ENCODE peak calls at places on chromosomes 1 and 21, in nine cellular contexts. E, I, R, V, O, D, W, C and Y are unnamed samples.

GRCh38 chr1:81304187-81304586 is 496.5 kb upstream of the ADGRL2 start:
- DNase-seq in C (no peak), W (no peak), D (no peak), I (no peak), R (no peak), E (no peak), O (no peak), V (no peak), Y (no peak)

GRCh38 chr1:207752456-207753132 is 740 bp downstream of the CD46 start:
- DNase-seq in W (peak), D (no peak), I (no peak), V (no peak), R (no peak), C (no peak), O (peak), E (no peak), Y (no peak)

GRCh38 chr1:10074059-10074854 is 41.5 kb downstream of the UBE4B start:
- DNase-seq in V (no peak), C (no peak), D (no peak), R (peak), W (no peak), O (no peak), I (no peak), E (no peak), Y (no peak)

GRCh38 chr1:16150508-16150907 is 5.4 kb downstream of the EPHA2 start:
- DNase-seq in C (no peak), D (no peak), E (no peak), W (no peak), V (no peak), I (no peak), O (no peak), R (no peak), Y (no peak)

GRCh38 chr1:1470626-1471388 is 758 bp upstream of the ATAD3B start:
- DNase-seq in O (no peak), V (no peak), R (no peak), C (no peak), W (no peak), E (no peak), D (no peak), I (no peak), Y (no peak)

GRCh38 chr1:101207891-101208290 is 28.9 kb upstream of the S1PR1 start:
- DNase-seq in D (no peak), I (no peak), W (no peak), C (no peak), V (no peak), E (no peak), O (no peak), R (no peak), Y (no peak)

GRCh38 chr1:64110924-64111777 is 92.3 kb upstream of the UBE2U start:
- DNase-seq in D (no peak), C (no peak), V (no peak), O (no peak), I (no peak), E (no peak), W (no peak), R (no peak), Y (no peak)

GRCh38 chr21:42316891-42317290 is 1.7 kb upstream of the TFF3 start:
- DNase-seq in C (no peak), R (no peak), I (no peak), D (no peak), O (no peak), E (no peak), V (no peak), W (no peak), Y (no peak)

GRCh38 chr1:46724991-46725735 is 6.2 kb upstream of the EFCAB14 start:
- DNase-seq in E (peak), W (peak), R (peak), D (peak), V (peak), O (peak), I (peak), C (peak), Y (peak)

GRCh38 chr1:66262233-66262632 is 271.7 kb upstream of the SGIP1 start:
- DNase-seq in W (no peak), E (no peak), D (no peak), V (no peak), R (no peak), I (no peak), O (peak), C (no peak), Y (no peak)

GRCh38 chr1:246705368-246705767 is 18.8 kb upstream of the SCCPDH start:
- DNase-seq in W (no peak), R (no peak), V (no peak), D (no peak), E (no peak), O (peak), I (no peak), C (no peak), Y (no peak)

GRCh38 chr1:246219508-246220030 is 287.5 kb downstream of the SMYD3 start:
- DNase-seq in R (no peak), O (no peak), C (no peak), I (peak), D (no peak), V (no peak), E (peak), W (peak), Y (peak)

GRCh38 chr1:178263341-178263740 is 169.4 kb downstream of the RASAL2 start:
- DNase-seq in W (no peak), R (no peak), E (no peak), D (no peak), I (no peak), C (no peak), V (no peak), O (no peak), Y (no peak)

GRCh38 chr1:180522204-180522497 is 19.8 kb upstream of the ACBD6 start:
- DNase-seq in C (no peak), R (no peak), O (no peak), E (no peak), I (no peak), W (no peak), D (no peak), V (no peak), Y (peak)

GRCh38 chr1:229258851-229259110 is 12.1 kb upstream of the RAB4A start:
- DNase-seq in R (no peak), V (no peak), C (no peak), W (no peak), O (no peak), E (no peak), I (no peak), D (no peak), Y (peak)

GRCh38 chr1:205095422-205095821 is 11.2 kb upstream of the TMEM81 start:
- DNase-seq in W (no peak), I (no peak), O (no peak), D (no peak), V (no peak), R (no peak), E (no peak), C (no peak), Y (no peak)